ENCODE peak calls at places on chromosomes 13 and 19, in ten cellular contexts. T, O, X, M, N, C, D, S, R and V are unnamed samples. For H3K4me1 and H3K9me3, the result is how much of the 10 kb centered on the place peaks cover.

GRCh38 chr13:66534561-66534960 is 695.6 kb downstream of the PCDH9 start:
- DNase-seq in R (no peak), X (no peak), D (no peak), S (no peak), C (no peak), N (no peak), O (no peak), T (no peak), M (no peak), V (no peak)

GRCh38 chr13:50341526-50341925 is 326.3 kb downstream of the KCNRG start:
- DNase-seq in S (no peak), T (no peak), O (no peak), D (no peak), M (no peak), C (no peak), X (no peak), R (no peak), N (no peak), V (peak)

GRCh38 chr13:52707375-52707774 is 32.2 kb downstream of the CNMD start:
- DNase-seq in O (no peak), T (no peak), C (no peak), M (no peak), N (no peak), D (no peak), R (no peak), S (no peak), X (no peak), V (peak)

GRCh38 chr19:39174558-39175544 is 21.9 kb upstream of the NCCRP1 start:
- DNase-seq in R (no peak), T (no peak), C (no peak), S (no peak), M (no peak), D (no peak), O (no peak), X (no peak), N (no peak), V (no peak)

GRCh38 chr13:36778083-36778671 is 40.8 kb upstream of the RFXAP start:
- DNase-seq in N (no peak), C (no peak), O (no peak), M (no peak), D (peak), R (no peak), S (no peak), X (no peak), T (no peak), V (no peak)

GRCh38 chr19:48636859-48637448 is at the start of gene DBP:
- DNase-seq in T (no peak), C (no peak), N (peak), O (no peak), R (no peak), S (peak), D (peak), X (no peak), M (no peak), V (no peak)

GRCh38 chr19:14320253-14320652 is 61.0 kb upstream of the ADGRE5 start:
- DNase-seq in C (no peak), D (no peak), R (no peak), N (no peak), X (no peak), S (no peak), T (no peak), M (no peak), O (no peak), V (no peak)

GRCh38 chr13:33272531-33273124 is 12.9 kb downstream of the STARD13 start:
- DNase-seq in X (no peak), R (no peak), D (no peak), C (no peak), T (no peak), O (no peak), M (no peak), S (no peak), N (no peak), V (no peak)

GRCh38 chr19:13281567-13282291 is 131.5 kb downstream of the IER2 start:
- DNase-seq in N (no peak), D (no peak), C (no peak), O (no peak), M (no peak), X (no peak), T (no peak), S (no peak), R (no peak), V (no peak)

GRCh38 chr19:13282486-13283065 is 132.4 kb downstream of the IER2 start:
- DNase-seq in T (no peak), O (no peak), C (no peak), S (no peak), N (no peak), X (no peak), D (no peak), R (no peak), M (no peak), V (no peak)

GRCh38 chr19:13275016-13275722 is 125.0 kb downstream of the IER2 start:
- DNase-seq in O (no peak), M (no peak), T (no peak), N (no peak), R (no peak), X (no peak), S (no peak), D (no peak), C (no peak), V (no peak)

GRCh38 chr19:13277104-13277809 is 127.0 kb downstream of the IER2 start:
- DNase-seq in N (peak), D (peak), T (peak), M (no peak), R (peak), X (no peak), S (peak), C (peak), O (peak), V (peak)
- H3K4me3 ChIP-seq in N (no peak), D (no peak), T (no peak), M (no peak), R (no peak), X (peak), S (no peak), C (no peak), O (no peak), V (no peak)

GRCh38 chr13:98966019-98966418 is 11.8 kb downstream of the DOCK9 start:
- DNase-seq in X (no peak), D (no peak), R (no peak), M (no peak), S (no peak), C (no peak), T (no peak), N (no peak), O (no peak), V (no peak)

GRCh38 chr13:98962901-98963594 is 14.8 kb downstream of the DOCK9 start:
- DNase-seq in O (no peak), T (no peak), N (no peak), M (no peak), R (no peak), D (no peak), C (no peak), S (no peak), X (no peak), V (no peak)

GRCh38 chr13:98961204-98962105 is 16.4 kb downstream of the DOCK9 start:
- DNase-seq in C (no peak), R (no peak), D (no peak), S (no peak), O (no peak), T (no peak), M (no peak), N (no peak), X (no peak), V (no peak)

GRCh38 chr13:98963917-98964316 is 13.9 kb downstream of the DOCK9 start:
- DNase-seq in T (no peak), M (no peak), N (no peak), C (no peak), D (no peak), O (no peak), X (no peak), R (no peak), S (no peak), V (no peak)

GRCh38 chr13:98965325-98965724 is 12.5 kb downstream of the DOCK9 start:
- DNase-seq in T (no peak), O (no peak), X (no peak), M (no peak), R (no peak), N (no peak), S (no peak), C (no peak), D (no peak), V (no peak)
- H3K4me1 ChIP-seq in T (under half), O (under half), X (under half), M (under half), R (under half), N (under half), S (under half), C (under half), D (under half), V (under half)

GRCh38 chr19:15727724-15728123 is at the start of gene OR10H2:
- DNase-seq in O (no peak), C (no peak), M (no peak), X (no peak), R (no peak), S (no peak), T (no peak), D (no peak), N (no peak), V (no peak)
- H3K9me3 ChIP-seq in O (under half), C (under half), M (under half), X (under half), R (under half), S (under half), T (under half), D (half or more), N (under half), V (under half)

DNA sequence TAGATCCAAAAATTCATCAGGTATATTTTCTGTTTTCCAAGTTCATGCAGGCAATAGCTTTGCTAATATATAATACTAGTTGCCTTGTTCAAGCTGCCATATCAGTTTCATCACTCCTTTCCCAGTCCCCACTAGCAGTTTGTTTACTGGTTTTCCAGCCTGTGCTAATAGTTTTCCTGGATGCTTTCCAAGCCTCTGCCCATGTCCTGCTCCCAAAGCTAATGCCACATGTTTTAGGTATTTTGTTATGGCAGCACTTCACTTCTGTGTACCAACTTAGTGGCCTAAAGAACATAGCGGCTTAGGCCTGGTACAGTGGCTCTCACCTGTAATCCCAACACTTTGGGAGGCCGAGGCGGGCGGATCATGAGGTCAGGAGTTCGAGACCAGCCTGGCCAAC is 28.1 kb upstream of the ZNF527 start:
- DNase-seq in D (no peak), M (no peak), C (no peak), R (no peak), S (no peak), X (no peak), T (no peak), O (no peak), N (no peak), V (no peak)
- H3K4me3 ChIP-seq in D (no peak), M (no peak), C (no peak), R (no peak), S (no peak), X (no peak), T (no peak), O (no peak), N (no peak), V (no peak)

GRCh38 chr19:42281175-42282035 is 12.4 kb downstream of the CIC start:
- DNase-seq in T (peak), D (peak), C (peak), N (no peak), S (peak), R (peak), X (no peak), O (no peak), M (peak), V (peak)

GRCh38 chr19:42283248-42284065 is 14.4 kb downstream of the CIC start:
- DNase-seq in M (peak), N (peak), X (peak), C (peak), D (peak), O (peak), S (peak), T (peak), R (peak), V (peak)

GRCh38 chr19:42282036-42282762 is 13.1 kb downstream of the CIC start:
- DNase-seq in R (no peak), D (no peak), T (no peak), N (no peak), O (peak), M (no peak), X (no peak), S (no peak), C (no peak), V (no peak)

GRCh38 chr19:42284066-42284501 is 15.0 kb downstream of the CIC start:
- DNase-seq in C (peak), T (peak), D (no peak), S (peak), O (peak), R (peak), X (no peak), M (peak), N (peak), V (peak)

DNA sequence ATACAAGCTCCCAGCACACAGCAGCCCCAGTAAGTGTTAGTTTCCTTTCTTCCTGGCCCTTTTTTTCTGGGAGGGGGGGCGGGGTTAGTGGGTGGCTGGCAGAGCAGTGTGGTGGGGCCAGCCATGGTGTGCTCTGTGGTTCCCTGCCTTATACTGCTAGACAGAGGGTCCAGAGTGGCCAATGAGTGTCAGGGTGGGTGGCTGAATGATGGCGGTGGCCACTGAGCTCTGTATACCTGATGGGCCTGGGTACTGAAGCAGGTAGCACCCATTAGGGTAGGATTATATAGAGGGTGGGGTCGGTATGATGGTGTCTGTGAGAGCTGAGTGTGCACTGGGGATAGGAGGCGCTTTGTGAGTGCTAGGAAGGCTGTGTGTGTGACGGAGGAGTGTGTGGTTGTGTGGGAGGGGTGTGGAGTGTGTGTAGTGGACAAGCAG is 13.8 kb downstream of the CIC start:
- DNase-seq in N (no peak), C (no peak), T (no peak), S (no peak), D (peak), O (no peak), M (no peak), X (no peak), R (no peak), V (no peak)
- H3K4me1 ChIP-seq in N (half or more), C (half or more), T (under half), S (under half), D (under half), O (half or more), M (half or more), X (half or more), R (half or more), V (under half)

DNA sequence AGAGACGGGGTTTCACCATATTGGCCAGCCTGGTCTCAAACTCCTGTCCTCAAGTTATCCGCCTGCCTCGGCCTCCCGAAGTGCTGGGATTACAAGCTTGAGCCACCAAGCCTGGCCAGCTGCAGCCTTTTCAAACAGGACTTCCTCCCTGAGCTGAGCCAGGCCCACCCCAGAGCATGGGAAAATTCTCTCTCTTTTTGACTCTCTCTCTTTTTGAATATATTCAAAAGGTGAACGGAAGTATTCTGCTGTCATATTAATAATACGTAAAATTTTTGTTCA is 539 bp upstream of the ZNF506 start:
- DNase-seq in D (no peak), S (peak), T (no peak), N (no peak), X (no peak), C (no peak), O (no peak), M (no peak), R (peak), V (no peak)
- H3K9me3 ChIP-seq in D (half or more), S (under half), T (under half), N (under half), X (under half), C (under half), O (under half), M (under half), R (under half), V (under half)

GRCh38 chr19:49837009-49837310 is 14.0 kb upstream of the PTOV1 start:
- DNase-seq in D (no peak), R (no peak), O (no peak), X (no peak), N (no peak), C (no peak), S (no peak), T (no peak), M (no peak), V (no peak)
- H3K4me3 ChIP-seq in D (no peak), R (no peak), O (no peak), X (no peak), N (no peak), C (no peak), S (no peak), T (no peak), M (no peak), V (no peak)

GRCh38 chr13:108226184-108226583 is 8.0 kb downstream of the ABHD13 start:
- DNase-seq in R (no peak), N (no peak), T (no peak), C (no peak), D (no peak), X (no peak), M (no peak), S (peak), O (no peak), V (no peak)

GRCh38 chr13:108223850-108224503 is 5.8 kb downstream of the ABHD13 start:
- DNase-seq in M (no peak), X (no peak), C (no peak), D (no peak), N (no peak), T (no peak), S (no peak), O (no peak), R (no peak), V (no peak)

GRCh38 chr13:108225440-108225839 is 7.2 kb downstream of the ABHD13 start:
- DNase-seq in S (no peak), R (no peak), N (no peak), M (no peak), O (no peak), X (no peak), C (no peak), T (no peak), D (no peak), V (no peak)

GRCh38 chr13:108230377-108230776 is 12.2 kb downstream of the ABHD13 start:
- DNase-seq in C (no peak), S (no peak), R (no peak), M (no peak), T (no peak), N (no peak), D (no peak), X (no peak), O (no peak), V (no peak)

DNA sequence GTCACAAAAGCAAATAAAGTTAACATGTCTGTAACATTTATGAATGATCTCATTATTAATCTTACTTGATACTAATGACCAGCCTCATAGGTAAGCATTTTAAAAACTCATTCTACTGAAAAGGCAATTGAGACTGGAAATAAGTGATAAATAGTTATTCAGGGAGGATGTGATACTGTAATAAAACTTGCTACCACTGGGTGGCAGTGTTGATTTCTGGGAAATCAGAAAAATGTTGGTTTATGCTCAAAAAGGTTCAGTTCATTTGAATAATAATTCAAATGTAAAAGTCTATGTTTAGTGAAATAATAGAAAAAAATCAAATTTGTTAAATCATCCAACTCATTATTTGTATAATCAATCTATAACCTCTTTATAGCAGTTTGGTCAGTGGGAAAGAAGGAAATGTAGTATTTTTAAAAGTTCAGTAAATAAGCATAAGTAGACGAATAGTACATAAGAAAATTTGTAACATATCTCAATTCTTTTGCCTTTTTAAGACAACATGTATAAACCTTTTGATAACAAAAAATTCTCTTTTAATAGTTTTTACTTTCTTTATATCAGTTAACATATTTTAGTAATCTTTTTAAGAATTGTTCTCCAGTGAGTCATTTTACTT is 9.6 kb downstream of the ABHD13 start:
- DNase-seq in N (peak), M (no peak), D (no peak), T (no peak), C (no peak), R (no peak), O (peak), S (peak), X (no peak), V (peak)
- H3K4me1 ChIP-seq in N (under half), M (under half), D (under half), T (under half), C (under half), R (under half), O (under half), S (half or more), X (under half), V (under half)

GRCh38 chr19:27776020-27776419 is 1436.9 kb downstream of the UQCRFS1 start:
- DNase-seq in M (no peak), T (no peak), D (peak), X (no peak), S (no peak), C (no peak), R (no peak), O (no peak), N (no peak), V (peak)

GRCh38 chr19:27776524-27776923 is 1436.4 kb downstream of the UQCRFS1 start:
- DNase-seq in M (no peak), S (no peak), T (no peak), R (no peak), C (no peak), O (no peak), D (peak), X (no peak), N (no peak), V (no peak)

GRCh38 chr19:27777242-27777641 is 1435.7 kb downstream of the UQCRFS1 start:
- DNase-seq in M (no peak), X (no peak), O (no peak), R (no peak), S (no peak), D (peak), C (no peak), N (no peak), T (no peak), V (no peak)

GRCh38 chr19:27779953-27780352 is 1433.0 kb downstream of the UQCRFS1 start:
- DNase-seq in R (no peak), M (no peak), T (no peak), N (no peak), X (no peak), D (no peak), S (no peak), C (no peak), O (no peak), V (no peak)

GRCh38 chr19:27777726-27778125 is 1435.2 kb downstream of the UQCRFS1 start:
- DNase-seq in R (no peak), S (no peak), O (no peak), M (no peak), D (peak), N (no peak), X (no peak), T (no peak), C (no peak), V (no peak)
- H3K9me3 ChIP-seq in R (under half), S (under half), O (under half), M (under half), D (under half), N (half or more), X (half or more), T (under half), C (under half), V (under half)

GRCh38 chr19:7829561-7830271 is at the start of gene EVI5L:
- DNase-seq in D (peak), X (peak), O (peak), T (peak), R (peak), M (peak), S (peak), C (peak), N (peak), V (peak)

GRCh38 chr19:7831452-7831851 is 1.4 kb downstream of the EVI5L start:
- DNase-seq in X (no peak), D (peak), R (no peak), M (no peak), O (no peak), T (no peak), C (no peak), S (peak), N (no peak), V (peak)

GRCh38 chr19:7830823-7831222 is 805 bp downstream of the EVI5L start:
- DNase-seq in R (no peak), X (no peak), T (no peak), O (no peak), N (no peak), C (peak), M (no peak), S (no peak), D (no peak), V (no peak)

GRCh38 chr19:7830272-7830771 is 304 bp downstream of the EVI5L start:
- DNase-seq in S (no peak), M (no peak), R (no peak), N (no peak), D (no peak), T (no peak), O (no peak), C (peak), X (no peak), V (peak)

GRCh38 chr19:7829162-7829520 is 877 bp upstream of the EVI5L start:
- DNase-seq in X (no peak), C (no peak), S (no peak), M (no peak), R (no peak), D (no peak), T (no peak), N (no peak), O (no peak), V (no peak)
- H3K4me3 ChIP-seq in X (peak), C (peak), S (peak), M (peak), R (peak), D (peak), T (no peak), N (no peak), O (peak), V (peak)